ENCODE peak calls at places on chromosome 1, in ten cellular contexts. One of them, this sample, is unnamed.

GRCh38 chr1:47031059-47031458 is 7.6 kb downstream of the CYP4X1 start:
- DNase-seq in stomach: peak; percentile 56
- DNase-seq in esophagus muscularis mucosa: peak; percentile 14
- DNase-seq in H1: no peak
- DNase-seq in suprapubic skin: no peak
- DNase-seq in transverse colon: no peak
- DNase-seq in K562: no peak
- DNase-seq in upper lobe of left lung: no peak
- DNase-seq in SK-N-SH: no peak
- DNase-seq in GM12878: no peak
- DNase-seq in this sample: no peak

GRCh38 chr1:25666437-25666836 is 49.8 kb downstream of the MAN1C1 start:
- DNase-seq in stomach: no peak
- DNase-seq in esophagus muscularis mucosa: no peak
- DNase-seq in H1: no peak
- DNase-seq in suprapubic skin: no peak
- DNase-seq in transverse colon: no peak
- DNase-seq in K562: no peak
- DNase-seq in upper lobe of left lung: no peak
- DNase-seq in SK-N-SH: peak; percentile 40
- DNase-seq in GM12878: no peak
- DNase-seq in this sample: no peak

GRCh38 chr1:184893695-184894094 is 80.6 kb downstream of the NIBAN1 start:
- DNase-seq in stomach: no peak
- DNase-seq in esophagus muscularis mucosa: no peak
- DNase-seq in H1: no peak
- DNase-seq in suprapubic skin: no peak
- DNase-seq in transverse colon: no peak
- DNase-seq in K562: no peak
- DNase-seq in upper lobe of left lung: no peak
- DNase-seq in SK-N-SH: no peak
- DNase-seq in GM12878: no peak
- DNase-seq in this sample: no peak

GRCh38 chr1:53473463-53473862 is 14.3 kb downstream of the DMRTB1 start:
- DNase-seq in stomach: no peak
- DNase-seq in esophagus muscularis mucosa: no peak
- DNase-seq in H1: no peak
- DNase-seq in suprapubic skin: no peak
- DNase-seq in transverse colon: no peak
- DNase-seq in K562: no peak
- DNase-seq in upper lobe of left lung: no peak
- DNase-seq in SK-N-SH: no peak
- DNase-seq in GM12878: no peak
- DNase-seq in this sample: no peak

GRCh38 chr1:177948336-177948972 is 21.4 kb downstream of the SEC16B start:
- DNase-seq in stomach: peak; percentile 66
- DNase-seq in esophagus muscularis mucosa: no peak
- DNase-seq in H1: peak; percentile 29
- DNase-seq in suprapubic skin: no peak
- DNase-seq in transverse colon: peak; percentile 52
- DNase-seq in K562: peak; percentile 61
- DNase-seq in upper lobe of left lung: no peak
- DNase-seq in SK-N-SH: peak; percentile 69
- DNase-seq in GM12878: no peak
- DNase-seq in this sample: peak; percentile 75

GRCh38 chr1:153881764-153882163 is 41.0 kb downstream of the GATAD2B start:
- DNase-seq in stomach: no peak
- DNase-seq in esophagus muscularis mucosa: no peak
- DNase-seq in H1: no peak
- DNase-seq in suprapubic skin: peak; percentile 29
- DNase-seq in transverse colon: no peak
- DNase-seq in K562: no peak
- DNase-seq in upper lobe of left lung: no peak
- DNase-seq in SK-N-SH: peak; percentile 76
- DNase-seq in GM12878: no peak
- DNase-seq in this sample: no peak

GRCh38 chr1:36366091-36366661 is 19.5 kb downstream of the STK40 start:
- DNase-seq in stomach: no peak
- DNase-seq in esophagus muscularis mucosa: no peak
- DNase-seq in H1: no peak
- DNase-seq in suprapubic skin: no peak
- DNase-seq in transverse colon: no peak
- DNase-seq in K562: no peak
- DNase-seq in upper lobe of left lung: no peak
- DNase-seq in SK-N-SH: peak; percentile 89
- DNase-seq in GM12878: no peak
- DNase-seq in this sample: peak; percentile 74

GRCh38 chr1:194159941-194160340 is 973.5 kb upstream of the B3GALT2 start:
- DNase-seq in stomach: no peak
- DNase-seq in esophagus muscularis mucosa: no peak
- DNase-seq in H1: no peak
- DNase-seq in suprapubic skin: no peak
- DNase-seq in transverse colon: no peak
- DNase-seq in K562: no peak
- DNase-seq in upper lobe of left lung: no peak
- DNase-seq in SK-N-SH: no peak
- DNase-seq in GM12878: no peak
- DNase-seq in this sample: no peak

GRCh38 chr1:115158181-115158580 is 68.9 kb upstream of the TSPAN2 start:
- DNase-seq in stomach: no peak
- DNase-seq in esophagus muscularis mucosa: peak; percentile 87
- DNase-seq in H1: no peak
- DNase-seq in suprapubic skin: no peak
- DNase-seq in transverse colon: no peak
- DNase-seq in K562: no peak
- DNase-seq in upper lobe of left lung: no peak
- DNase-seq in SK-N-SH: no peak
- DNase-seq in GM12878: no peak
- DNase-seq in this sample: no peak

GRCh38 chr1:5423109-5423508 is 569.1 kb downstream of the NPHP4 start:
- DNase-seq in stomach: no peak
- DNase-seq in esophagus muscularis mucosa: no peak
- DNase-seq in H1: no peak
- DNase-seq in suprapubic skin: no peak
- DNase-seq in transverse colon: no peak
- DNase-seq in K562: no peak
- DNase-seq in upper lobe of left lung: no peak
- DNase-seq in SK-N-SH: peak; percentile 89
- DNase-seq in GM12878: no peak
- DNase-seq in this sample: no peak

GRCh38 chr1:183844806-183845205 is 39.9 kb downstream of the RGL1 start:
- DNase-seq in stomach: no peak
- DNase-seq in esophagus muscularis mucosa: no peak
- DNase-seq in H1: no peak
- DNase-seq in suprapubic skin: no peak
- DNase-seq in transverse colon: no peak
- DNase-seq in K562: no peak
- DNase-seq in upper lobe of left lung: no peak
- DNase-seq in SK-N-SH: no peak
- DNase-seq in GM12878: peak; percentile 9
- DNase-seq in this sample: no peak

GRCh38 chr1:224433041-224433670 is 1.4 kb downstream of the WDR26 start:
- DNase-seq in stomach: no peak
- DNase-seq in esophagus muscularis mucosa: no peak
- DNase-seq in H1: no peak
- DNase-seq in suprapubic skin: no peak
- DNase-seq in transverse colon: peak; percentile 20
- DNase-seq in K562: peak; percentile 39
- DNase-seq in upper lobe of left lung: no peak
- DNase-seq in SK-N-SH: peak; percentile 53
- DNase-seq in GM12878: no peak
- DNase-seq in this sample: no peak

GRCh38 chr1:8116892-8117262 is 90.8 kb upstream of the ERRFI1 start:
- DNase-seq in stomach: peak; percentile 56
- DNase-seq in esophagus muscularis mucosa: no peak
- DNase-seq in H1: no peak
- DNase-seq in suprapubic skin: no peak
- DNase-seq in transverse colon: peak; percentile 39
- DNase-seq in K562: no peak
- DNase-seq in upper lobe of left lung: no peak
- DNase-seq in SK-N-SH: no peak
- DNase-seq in GM12878: no peak
- DNase-seq in this sample: peak; percentile 92
- TF ChIP-seq POLR2AphosphoS5 in stomach: peak; percentile 70
- TF ChIP-seq POLR2AphosphoS5 in esophagus muscularis mucosa: peak; percentile 61
- TF ChIP-seq POLR2AphosphoS5 in H1: no peak
- TF ChIP-seq POLR2AphosphoS5 in suprapubic skin: no peak
- TF ChIP-seq POLR2AphosphoS5 in transverse colon: no peak
- TF ChIP-seq POLR2AphosphoS5 in K562: no peak
- TF ChIP-seq POLR2AphosphoS5 in upper lobe of left lung: no peak
- TF ChIP-seq POLR2AphosphoS5 in SK-N-SH: no peak
- TF ChIP-seq POLR2AphosphoS5 in GM12878: no peak
- TF ChIP-seq POLR2AphosphoS5 in this sample: peak; percentile 25

GRCh38 chr1:116748272-116748671 is 6.0 kb upstream of the CD2 start:
- DNase-seq in stomach: no peak
- DNase-seq in esophagus muscularis mucosa: no peak
- DNase-seq in H1: no peak
- DNase-seq in suprapubic skin: no peak
- DNase-seq in transverse colon: no peak
- DNase-seq in K562: no peak
- DNase-seq in upper lobe of left lung: no peak
- DNase-seq in SK-N-SH: no peak
- DNase-seq in GM12878: no peak
- DNase-seq in this sample: no peak
- H3K9me3 ChIP-seq in stomach: peaks cover 55% of the 10 kb centered on the region
- H3K9me3 ChIP-seq in esophagus muscularis mucosa: peaks cover 40% of the 10 kb centered on the region
- H3K9me3 ChIP-seq in H1: peaks cover 10% of the 10 kb centered on the region
- H3K9me3 ChIP-seq in suprapubic skin: peaks cover 17% of the 10 kb centered on the region
- H3K9me3 ChIP-seq in transverse colon: peaks cover 33% of the 10 kb centered on the region
- H3K9me3 ChIP-seq in K562: peaks cover 28% of the 10 kb centered on the region
- H3K9me3 ChIP-seq in upper lobe of left lung: peaks cover 46% of the 10 kb centered on the region
- H3K9me3 ChIP-seq in SK-N-SH: peaks cover 5% of the 10 kb centered on the region
- H3K9me3 ChIP-seq in GM12878: peaks cover 36% of the 10 kb centered on the region
- H3K9me3 ChIP-seq in this sample: peaks cover 24% of the 10 kb centered on the region

DNA sequence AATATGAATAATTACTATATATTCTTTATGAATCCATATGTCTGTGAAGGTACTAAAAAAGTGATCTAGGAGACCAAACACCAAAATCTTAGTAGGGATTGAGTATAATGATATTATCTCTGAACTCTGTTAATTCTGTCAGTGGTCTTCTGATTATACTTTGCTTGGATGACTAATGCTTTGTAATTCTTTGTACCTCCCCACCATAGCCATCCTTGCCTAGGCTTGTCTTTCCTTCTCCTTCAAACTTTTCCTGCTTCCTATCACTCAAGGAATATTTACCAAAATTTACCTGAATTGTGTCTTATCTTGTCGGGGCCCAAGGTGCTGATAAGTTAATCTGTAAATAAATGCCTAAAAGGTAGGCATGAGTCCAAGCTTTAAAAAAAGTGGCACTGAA is 845 bp upstream of the RGS5 start:
- DNase-seq in stomach: no peak
- DNase-seq in esophagus muscularis mucosa: no peak
- DNase-seq in H1: no peak
- DNase-seq in suprapubic skin: no peak
- DNase-seq in transverse colon: no peak
- DNase-seq in K562: no peak
- DNase-seq in upper lobe of left lung: no peak
- DNase-seq in SK-N-SH: no peak
- DNase-seq in GM12878: no peak
- DNase-seq in this sample: no peak
- TF ChIP-seq EP300 in stomach: no peak
- TF ChIP-seq EP300 in esophagus muscularis mucosa: no peak
- TF ChIP-seq EP300 in H1: no peak
- TF ChIP-seq EP300 in suprapubic skin: no peak
- TF ChIP-seq EP300 in transverse colon: no peak
- TF ChIP-seq EP300 in K562: no peak
- TF ChIP-seq EP300 in upper lobe of left lung: no peak
- TF ChIP-seq EP300 in SK-N-SH: no peak
- TF ChIP-seq EP300 in GM12878: no peak
- TF ChIP-seq EP300 in this sample: no peak

GRCh38 chr1:154973344-154974085 is 966 bp upstream of the CKS1B start:
- DNase-seq in stomach: peak; percentile 98
- DNase-seq in esophagus muscularis mucosa: peak; percentile 99
- DNase-seq in H1: peak; percentile 98
- DNase-seq in suprapubic skin: peak; percentile 100
- DNase-seq in transverse colon: peak; percentile 99
- DNase-seq in K562: peak; percentile 92
- DNase-seq in upper lobe of left lung: no peak
- DNase-seq in SK-N-SH: peak; percentile 75
- DNase-seq in GM12878: peak; percentile 91
- DNase-seq in this sample: peak; percentile 98

GRCh38 chr1:154974086-154974807 is at the start of gene CKS1B:
- DNase-seq in stomach: peak; percentile 96
- DNase-seq in esophagus muscularis mucosa: peak; percentile 100
- DNase-seq in H1: peak; percentile 98
- DNase-seq in suprapubic skin: peak; percentile 99
- DNase-seq in transverse colon: peak; percentile 97
- DNase-seq in K562: peak; percentile 97
- DNase-seq in upper lobe of left lung: peak; percentile 93
- DNase-seq in SK-N-SH: peak; percentile 81
- DNase-seq in GM12878: peak; percentile 100
- DNase-seq in this sample: peak; percentile 99

GRCh38 chr1:154978360-154978759 is 3.9 kb downstream of the CKS1B start:
- DNase-seq in stomach: no peak
- DNase-seq in esophagus muscularis mucosa: no peak
- DNase-seq in H1: no peak
- DNase-seq in suprapubic skin: no peak
- DNase-seq in transverse colon: no peak
- DNase-seq in K562: no peak
- DNase-seq in upper lobe of left lung: no peak
- DNase-seq in SK-N-SH: no peak
- DNase-seq in GM12878: no peak
- DNase-seq in this sample: no peak

GRCh38 chr1:154974808-154975408 is 427 bp downstream of the CKS1B start:
- DNase-seq in stomach: peak; percentile 94
- DNase-seq in esophagus muscularis mucosa: peak; percentile 98
- DNase-seq in H1: peak; percentile 91
- DNase-seq in suprapubic skin: peak; percentile 98
- DNase-seq in transverse colon: peak; percentile 96
- DNase-seq in K562: peak; percentile 92
- DNase-seq in upper lobe of left lung: no peak
- DNase-seq in SK-N-SH: peak; percentile 77
- DNase-seq in GM12878: peak; percentile 97
- DNase-seq in this sample: peak; percentile 97

DNA sequence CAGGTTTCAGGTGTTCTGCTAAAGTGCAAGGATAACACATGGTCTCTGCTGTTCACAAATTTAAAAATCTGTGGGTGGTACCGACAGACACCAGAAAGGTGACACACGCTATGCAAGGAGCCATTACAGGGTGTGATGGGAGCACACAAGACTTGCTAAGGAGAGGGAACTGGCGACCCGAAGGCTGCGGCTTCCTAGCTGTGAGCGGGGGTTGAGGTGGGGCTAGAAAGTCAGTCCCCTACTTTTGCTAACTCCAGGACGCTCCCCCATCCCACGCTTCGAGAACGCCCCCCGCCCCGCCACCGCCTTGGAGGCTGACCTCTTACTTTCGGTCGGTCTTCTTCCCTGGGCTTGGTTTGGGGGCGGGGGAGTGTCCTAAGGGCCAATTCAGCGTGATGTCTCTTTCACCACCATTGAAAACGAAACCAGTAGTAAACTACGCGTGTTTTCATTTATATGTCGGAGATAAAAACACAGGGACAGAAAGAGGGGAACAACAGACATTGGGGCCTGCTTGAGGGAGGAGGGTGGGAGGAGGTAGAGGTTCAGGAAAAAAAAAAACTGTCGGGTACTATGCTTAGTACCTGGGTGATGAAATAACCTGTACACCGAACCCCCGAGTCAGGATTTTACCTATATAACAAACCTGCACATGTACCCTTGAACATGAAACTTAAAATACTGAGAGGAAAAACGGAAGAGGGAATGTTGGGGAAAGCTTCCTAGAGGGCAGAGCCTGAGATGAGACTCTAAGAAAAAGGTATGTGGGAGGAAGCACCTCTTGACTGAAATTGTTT is 1.1 kb downstream of the CKS1B start:
- DNase-seq in stomach: peak; percentile 55
- DNase-seq in esophagus muscularis mucosa: no peak
- DNase-seq in H1: no peak
- DNase-seq in suprapubic skin: peak; percentile 88
- DNase-seq in transverse colon: peak; percentile 81
- DNase-seq in K562: peak; percentile 46
- DNase-seq in upper lobe of left lung: peak; percentile 89
- DNase-seq in SK-N-SH: no peak
- DNase-seq in GM12878: peak; percentile 51
- DNase-seq in this sample: peak; percentile 86
- TF ChIP-seq POLR2AphosphoS5 in stomach: no peak
- TF ChIP-seq POLR2AphosphoS5 in esophagus muscularis mucosa: peak; percentile 42
- TF ChIP-seq POLR2AphosphoS5 in H1: peak; percentile 66
- TF ChIP-seq POLR2AphosphoS5 in suprapubic skin: no peak
- TF ChIP-seq POLR2AphosphoS5 in transverse colon: peak; percentile 46
- TF ChIP-seq POLR2AphosphoS5 in K562: no peak
- TF ChIP-seq POLR2AphosphoS5 in upper lobe of left lung: no peak
- TF ChIP-seq POLR2AphosphoS5 in SK-N-SH: peak; percentile 15
- TF ChIP-seq POLR2AphosphoS5 in GM12878: no peak
- TF ChIP-seq POLR2AphosphoS5 in this sample: peak; percentile 27

This sample was measured in sigmoid colon.